ENCODE peak calls at places on chromosome 10, in six cellular contexts. H is sigmoid colon, Z is nephron progenitor cell, F is heart right ventricle, O is astrocyte, A is GM13977. J is an unnamed sample.

GRCh38 chr10:124994573-124995473 is 52.9 kb downstream of the ZRANB1 start:
- DNase-seq in H (peak), Z (no peak), F (no peak), O (no peak), A (peak), J (peak)

GRCh38 chr10:12842310-12842709 is 159.2 kb downstream of the CCDC3 start:
- DNase-seq in H (no peak), Z (no peak), F (no peak), O (no peak), A (no peak), J (no peak)

GRCh38 chr10:132907901-132908620 is 34.3 kb downstream of the CFAP46 start:
- DNase-seq in H (peak), Z (no peak), F (peak), O (no peak), A (no peak), J (peak)

GRCh38 chr10:22988581-22989360 is 60.9 kb downstream of the ARMC3 start:
- DNase-seq in H (peak), Z (peak), F (no peak), O (peak), A (peak), J (peak)

GRCh38 chr10:105063796-105064195 is 422.7 kb downstream of the SORCS3 start:
- DNase-seq in H (no peak), Z (peak), F (peak), O (peak), A (peak), J (peak)

GRCh38 chr10:13492493-13493180 is 36.2 kb downstream of the BEND7 start:
- DNase-seq in H (no peak), Z (no peak), F (no peak), O (no peak), A (no peak), J (no peak)

GRCh38 chr10:76428541-76429330 is 997.3 kb downstream of the LRMDA start:
- DNase-seq in H (no peak), Z (no peak), F (no peak), O (peak), A (no peak), J (no peak)

GRCh38 chr10:78405231-78405630 is 371.6 kb downstream of the RPS24 start:
- DNase-seq in H (peak), Z (no peak), F (no peak), O (peak), A (no peak), J (no peak)

GRCh38 chr10:9096288-9096687 is 1041.8 kb downstream of the GATA3 start:
- DNase-seq in H (no peak), Z (no peak), F (no peak), O (no peak), A (no peak), J (no peak)

GRCh38 chr10:58268454-58268945 is 462 bp upstream of the CISD1 start:
- DNase-seq in H (peak), Z (no peak), F (no peak), O (no peak), A (no peak), J (no peak)

GRCh38 chr10:50464004-50464409 is 159.7 kb downstream of the SGMS1 start:
- DNase-seq in H (peak), Z (no peak), F (no peak), O (peak), A (no peak), J (no peak)

GRCh38 chr10:132464256-132465192 is 67.5 kb downstream of the PWWP2B start:
- DNase-seq in H (peak), Z (peak), F (peak), O (no peak), A (no peak), J (peak)

GRCh38 chr10:29970576-29970975 is 88.8 kb downstream of the JCAD start:
- DNase-seq in H (peak), Z (no peak), F (no peak), O (peak), A (no peak), J (no peak)

GRCh38 chr10:24723788-24724380 is at the start of gene ARHGAP21:
- DNase-seq in H (peak), Z (no peak), F (peak), O (peak), A (peak), J (peak)

GRCh38 chr10:86943316-86944030 is 13.9 kb downstream of the MMRN2 start:
- DNase-seq in H (peak), Z (no peak), F (peak), O (no peak), A (no peak), J (peak)

GRCh38 chr10:10432306-10433035 is 585.2 kb upstream of the CELF2 start:
- DNase-seq in H (no peak), Z (no peak), F (no peak), O (no peak), A (no peak), J (no peak)

GRCh38 chr10:11179231-11180105 is 161.8 kb downstream of the CELF2 start:
- DNase-seq in H (no peak), Z (no peak), F (no peak), O (no peak), A (no peak), J (no peak)

DNA sequence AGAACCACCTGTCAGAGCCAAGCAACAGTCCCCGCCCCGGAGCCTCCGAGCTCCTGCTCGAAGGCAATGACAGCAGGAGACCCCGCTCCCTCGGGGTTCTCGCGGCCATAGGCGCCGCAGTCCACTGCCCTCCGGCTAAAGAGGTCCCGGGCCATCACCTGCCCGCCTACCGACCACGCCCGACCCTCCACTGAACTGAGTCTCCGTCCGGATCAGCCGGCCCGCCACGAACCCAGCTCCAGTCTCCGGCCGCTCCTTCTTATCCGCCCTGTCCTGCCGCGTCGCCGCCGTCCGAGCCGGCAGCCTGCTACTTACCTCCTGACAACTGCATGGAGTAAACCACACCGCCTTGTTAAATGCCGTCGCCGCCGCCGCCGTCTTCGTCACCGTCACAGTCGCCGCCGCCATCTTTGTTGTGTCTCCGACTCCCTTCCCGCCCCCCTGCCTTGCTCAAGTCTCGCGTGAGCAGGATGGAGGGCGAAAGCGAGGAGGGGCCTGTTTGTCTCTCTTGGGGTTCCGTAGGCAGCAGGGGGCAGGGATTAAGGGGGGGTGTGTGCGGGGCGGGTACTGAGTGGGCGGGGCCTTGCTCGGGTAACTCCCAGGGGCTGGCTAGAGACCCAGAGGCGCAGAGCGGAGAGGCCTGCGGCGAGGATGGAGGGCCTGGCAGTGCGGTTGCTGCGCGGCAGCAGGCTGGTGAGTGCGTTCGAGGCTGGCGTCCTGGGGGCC is at the start of the genes ACADSB and IKZF5:
- DNase-seq in H (peak), Z (peak), F (peak), O (peak), A (peak), J (peak)
- TF ChIP-seq CTCF in H (no peak), Z (no peak), F (no peak), O (no peak), A (no peak), J (no peak)

DNA sequence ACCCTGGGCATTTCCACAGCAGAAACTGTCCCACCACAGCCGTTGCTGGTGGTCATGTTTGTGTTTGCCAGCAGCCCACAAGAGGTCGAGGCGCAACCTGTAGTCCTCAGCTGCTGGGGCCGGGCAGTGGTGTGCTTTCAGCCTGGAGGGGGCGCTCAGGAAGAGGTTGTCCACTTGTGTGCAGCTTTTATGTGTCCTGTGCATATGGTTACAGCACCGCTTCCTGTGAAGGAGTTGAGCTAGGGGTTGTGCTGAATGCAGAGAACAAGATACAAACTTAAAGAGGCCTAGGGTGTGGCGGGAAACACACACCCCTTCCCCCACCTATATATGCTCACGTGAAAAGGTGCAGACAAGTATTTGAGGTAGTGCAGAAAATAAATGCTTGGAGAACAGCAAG is 29.5 kb upstream of the PFKFB3 start:
- DNase-seq in H (no peak), Z (no peak), F (no peak), O (no peak), A (no peak), J (no peak)
- TF ChIP-seq CTCF in H (no peak), Z (no peak), F (peak), O (no peak), A (peak), J (no peak)

GRCh38 chr10:128848807-128849206 is 618.2 kb upstream of the MGMT start:
- DNase-seq in H (no peak), Z (no peak), F (no peak), O (no peak), A (no peak), J (no peak)

GRCh38 chr10:128839701-128840100 is 627.3 kb upstream of the MGMT start:
- DNase-seq in H (no peak), Z (no peak), F (no peak), O (no peak), A (no peak), J (no peak)

GRCh38 chr10:128846927-128847326 is 620.1 kb upstream of the MGMT start:
- DNase-seq in H (no peak), Z (no peak), F (no peak), O (no peak), A (no peak), J (no peak)

GRCh38 chr10:128839134-128839533 is 627.9 kb upstream of the MGMT start:
- DNase-seq in H (no peak), Z (no peak), F (no peak), O (no peak), A (no peak), J (no peak)

DNA sequence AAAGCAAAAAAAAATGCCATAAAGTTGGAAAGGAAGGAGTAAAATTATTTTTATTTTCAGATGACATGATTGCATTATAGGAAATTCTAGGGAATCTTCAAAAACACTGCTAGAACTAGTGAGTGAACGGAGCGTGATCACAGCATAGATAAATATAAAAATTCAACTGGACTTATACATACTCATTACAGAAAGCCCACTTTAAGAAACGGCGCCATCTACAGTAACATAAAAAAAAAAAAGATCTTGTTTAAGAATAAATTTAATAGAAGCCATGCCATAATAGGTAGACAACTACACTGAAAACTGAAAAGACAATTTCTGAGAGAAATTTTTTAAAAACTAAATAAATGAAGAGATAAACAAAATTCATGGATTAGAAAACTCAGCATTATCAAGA is 623.1 kb upstream of the MGMT start:
- DNase-seq in H (no peak), Z (no peak), F (no peak), O (no peak), A (no peak), J (no peak)
- TF ChIP-seq CTCF in H (no peak), Z (peak), F (peak), O (no peak), A (no peak), J (no peak)

GRCh38 chr10:116773306-116773705 is 30.9 kb upstream of the HSPA12A start:
- DNase-seq in H (peak), Z (peak), F (no peak), O (no peak), A (no peak), J (no peak)
- TF ChIP-seq CTCF in H (no peak), Z (no peak), F (no peak), O (no peak), A (no peak), J (no peak)

J was measured in pancreas.